ENCODE peak calls at places on chromosomes 16 and 17, in five cellular contexts. One of them, this sample, is unnamed. For H3K4me1, the result is how much of the 10 kb centered on the place peaks cover.

GRCh38 chr17:9842057-9842758 is 16.5 kb downstream of the GLP2R start:
- DNase-seq in A549: peak
- DNase-seq in heart right ventricle: peak
- DNase-seq in H9: peak
- DNase-seq in neural progenitor cell: no peak
- DNase-seq in this sample: no peak

GRCh38 chr17:34654276-34654675 is 74.9 kb downstream of the TMEM132E start:
- DNase-seq in neural progenitor cell: no peak
- DNase-seq in heart right ventricle: no peak
- DNase-seq in H9: no peak
- DNase-seq in A549: no peak
- DNase-seq in this sample: no peak

GRCh38 chr17:10135539-10136257 is 62.7 kb downstream of the GAS7 start:
- DNase-seq in neural progenitor cell: no peak
- DNase-seq in H9: no peak
- DNase-seq in A549: peak
- DNase-seq in heart right ventricle: no peak
- DNase-seq in this sample: no peak

GRCh38 chr17:32722733-32723132 is 154.2 kb downstream of the MYO1D start:
- DNase-seq in heart right ventricle: no peak
- DNase-seq in neural progenitor cell: no peak
- DNase-seq in H9: no peak
- DNase-seq in A549: no peak
- DNase-seq in this sample: no peak

GRCh38 chr16:55283776-55284717 is 40.0 kb upstream of the IRX6 start:
- DNase-seq in A549: no peak
- DNase-seq in neural progenitor cell: no peak
- DNase-seq in H9: no peak
- DNase-seq in heart right ventricle: no peak
- DNase-seq in this sample: no peak

GRCh38 chr16:30660424-30661251 is 2.4 kb downstream of the FBRS start:
- DNase-seq in A549: no peak
- DNase-seq in heart right ventricle: no peak
- DNase-seq in H9: no peak
- DNase-seq in neural progenitor cell: no peak
- DNase-seq in this sample: peak

GRCh38 chr16:51531271-51531670 is 380.2 kb upstream of the SALL1 start:
- DNase-seq in A549: no peak
- DNase-seq in neural progenitor cell: no peak
- DNase-seq in heart right ventricle: no peak
- DNase-seq in H9: no peak
- DNase-seq in this sample: no peak

GRCh38 chr16:24493859-24494258 is 45.5 kb upstream of the RBBP6 start:
- DNase-seq in heart right ventricle: no peak
- DNase-seq in A549: peak
- DNase-seq in H9: no peak
- DNase-seq in neural progenitor cell: no peak
- DNase-seq in this sample: peak

GRCh38 chr16:29154676-29155121 is 169.8 kb downstream of the LAT start:
- DNase-seq in heart right ventricle: no peak
- DNase-seq in neural progenitor cell: no peak
- DNase-seq in H9: no peak
- DNase-seq in A549: no peak
- DNase-seq in this sample: no peak

GRCh38 chr17:47253541-47254402 is at the start of gene ITGB3:
- DNase-seq in heart right ventricle: peak
- DNase-seq in A549: peak
- DNase-seq in neural progenitor cell: peak
- DNase-seq in H9: peak
- DNase-seq in this sample: no peak

GRCh38 chr17:66290097-66290722 is 12.2 kb upstream of the PRKCA start:
- DNase-seq in heart right ventricle: no peak
- DNase-seq in neural progenitor cell: no peak
- DNase-seq in A549: no peak
- DNase-seq in H9: no peak
- DNase-seq in this sample: no peak

GRCh38 chr17:50149099-50149424 is 1.4 kb downstream of the PPP1R9B start:
- DNase-seq in neural progenitor cell: no peak
- DNase-seq in A549: no peak
- DNase-seq in heart right ventricle: no peak
- DNase-seq in H9: no peak
- DNase-seq in this sample: no peak

GRCh38 chr17:81599719-81600486 is 37.0 kb downstream of the NPLOC4 start:
- DNase-seq in A549: no peak
- DNase-seq in neural progenitor cell: no peak
- DNase-seq in H9: no peak
- DNase-seq in heart right ventricle: peak
- DNase-seq in this sample: no peak
- H3K27ac ChIP-seq in A549: no peak
- H3K27ac ChIP-seq in neural progenitor cell: no peak
- H3K27ac ChIP-seq in H9: no peak
- H3K27ac ChIP-seq in heart right ventricle: no peak
- H3K27ac ChIP-seq in this sample: no peak

GRCh38 chr17:69448431-69449102 is 34.1 kb downstream of the MAP2K6 start:
- DNase-seq in neural progenitor cell: peak
- DNase-seq in H9: peak
- DNase-seq in A549: no peak
- DNase-seq in heart right ventricle: no peak
- DNase-seq in this sample: no peak
- H3K4me1 ChIP-seq in neural progenitor cell: half or more
- H3K4me1 ChIP-seq in H9: under half
- H3K4me1 ChIP-seq in A549: under half
- H3K4me1 ChIP-seq in heart right ventricle: under half
- H3K4me1 ChIP-seq in this sample: under half

DNA sequence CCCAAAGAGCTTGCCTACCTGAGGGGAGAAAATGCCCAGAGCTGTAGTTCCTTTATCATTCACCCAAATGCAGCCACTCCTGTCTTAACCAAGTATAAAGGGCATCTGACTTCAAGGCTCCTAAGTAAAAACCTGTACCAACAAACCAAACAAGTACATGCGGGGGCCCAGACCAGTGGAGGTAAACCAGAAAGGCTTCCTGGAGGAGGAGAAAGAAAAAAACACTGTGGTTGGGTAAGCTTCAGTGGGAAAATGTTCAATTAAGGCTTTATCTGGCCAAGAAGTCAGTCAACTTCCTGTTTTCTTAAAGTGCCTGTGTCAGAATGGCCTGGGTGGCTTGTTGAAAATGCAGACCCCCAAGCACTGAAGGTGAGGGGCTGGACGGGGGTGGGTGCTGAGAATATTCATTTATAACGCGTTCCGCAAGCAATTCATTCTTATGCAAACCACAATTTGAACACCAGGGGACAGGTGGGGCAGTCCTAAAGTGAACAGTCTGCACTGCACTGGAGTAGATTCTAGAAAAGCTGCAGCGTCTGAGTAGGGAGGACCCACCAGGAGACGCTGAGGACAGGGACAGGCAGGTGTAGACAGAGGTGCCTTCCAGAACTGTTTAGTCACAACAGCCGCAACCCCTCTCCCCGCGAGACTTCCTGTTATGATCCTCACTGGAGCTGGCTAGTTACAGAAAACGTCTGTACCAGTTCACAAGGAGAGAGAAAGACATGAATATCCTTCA is 467.1 kb downstream of the SOX9 start:
- DNase-seq in H9: no peak
- DNase-seq in neural progenitor cell: no peak
- DNase-seq in heart right ventricle: no peak
- DNase-seq in A549: peak
- DNase-seq in this sample: peak
- TF ChIP-seq CTCF in H9: no peak
- TF ChIP-seq CTCF in neural progenitor cell: no peak
- TF ChIP-seq CTCF in heart right ventricle: no peak
- TF ChIP-seq CTCF in A549: no peak
- TF ChIP-seq CTCF in this sample: peak

GRCh38 chr17:71963791-71964190 is 157.0 kb upstream of the SOX9 start:
- DNase-seq in A549: no peak
- DNase-seq in neural progenitor cell: no peak
- DNase-seq in H9: no peak
- DNase-seq in heart right ventricle: no peak
- DNase-seq in this sample: no peak
- H3K27ac ChIP-seq in A549: no peak
- H3K27ac ChIP-seq in neural progenitor cell: no peak
- H3K27ac ChIP-seq in H9: no peak
- H3K27ac ChIP-seq in heart right ventricle: no peak
- H3K27ac ChIP-seq in this sample: no peak

GRCh38 chr17:18099516-18099915 is 9.0 kb upstream of the MYO15A start:
- DNase-seq in H9: no peak
- DNase-seq in heart right ventricle: no peak
- DNase-seq in neural progenitor cell: no peak
- DNase-seq in A549: no peak
- DNase-seq in this sample: no peak

GRCh38 chr17:18089613-18090012 is 1.9 kb downstream of the DRG2 start:
- DNase-seq in heart right ventricle: no peak
- DNase-seq in H9: no peak
- DNase-seq in neural progenitor cell: no peak
- DNase-seq in A549: no peak
- DNase-seq in this sample: no peak

GRCh38 chr17:18093616-18094408 is 6.1 kb downstream of the DRG2 start:
- DNase-seq in neural progenitor cell: peak
- DNase-seq in A549: peak
- DNase-seq in H9: peak
- DNase-seq in heart right ventricle: peak
- DNase-seq in this sample: peak

GRCh38 chr17:18094409-18094807 is 6.7 kb downstream of the DRG2 start:
- DNase-seq in A549: no peak
- DNase-seq in H9: no peak
- DNase-seq in neural progenitor cell: no peak
- DNase-seq in heart right ventricle: no peak
- DNase-seq in this sample: no peak
- H3K4me1 ChIP-seq in A549: under half
- H3K4me1 ChIP-seq in H9: under half
- H3K4me1 ChIP-seq in neural progenitor cell: under half
- H3K4me1 ChIP-seq in heart right ventricle: under half
- H3K4me1 ChIP-seq in this sample: under half

This sample was measured in foreskin keratinocyte.